ENCODE peak calls at places on chromosomes 1 and 21, in ten cellular contexts. X is activated T-cell treated with anti-CD3 and anti-CD28 coated beads, Interleukin-2, amount 50 U/mL, for 1 hour; M is activated CD4-positive, alpha-beta T cell treated with anti-CD3 and anti-CD28 coated beads, Interleukin-2, amount 10 ng/mL, durations not matched to agents 7 days and 5 days; Q is NCI-H1694; J is lower lobe of right lung; T is EL; U is stimulated activated naive CD8-positive, alpha-beta T cell treated with anti-CD3 and anti-CD28 coated beads, Interleukin-15, amount 100 ng/mL, for 72 hours; N is activated gamma-delta T cell; S is T-helper 2 cell; Y is GM04504. V is an unnamed sample.

GRCh38 chr1:15833069-15833679 is 14.3 kb upstream of the SPEN start:
- DNase-seq in X (peak; percentile 60), M (peak; percentile 63), Q (no peak), J (peak; percentile 81), T (peak; percentile 48), U (peak; percentile 63), N (no peak), S (no peak), Y (no peak), V (peak; percentile 77)

GRCh38 chr1:189269011-189269410 is 1208.7 kb downstream of the BRINP3 start:
- DNase-seq in X (no peak), M (no peak), Q (peak; percentile 14), J (no peak), T (peak; percentile 1), U (no peak), N (no peak), S (no peak), Y (no peak), V (no peak)

GRCh38 chr1:1040004-1040991 is 20.4 kb downstream of the AGRN start:
- DNase-seq in X (peak; percentile 83), M (peak; percentile 86), Q (peak; percentile 13), J (peak; percentile 84), T (peak; percentile 90), U (peak; percentile 88), N (peak; percentile 78), S (peak; percentile 72), Y (peak; percentile 67), V (peak; percentile 88)

GRCh38 chr1:24117722-24118409 is 5.9 kb upstream of the MYOM3 start:
- DNase-seq in X (no peak), M (no peak), Q (no peak), J (peak; percentile 30), T (peak; percentile 60), U (no peak), N (no peak), S (no peak), Y (no peak), V (peak; percentile 51)

GRCh38 chr1:116751149-116751548 is 3.1 kb upstream of the CD2 start:
- DNase-seq in X (no peak), M (no peak), Q (no peak), J (no peak), T (no peak), U (no peak), N (no peak), S (no peak), Y (no peak), V (no peak)

GRCh38 chr1:114833421-114833820 is 21.2 kb upstream of the SYCP1 start:
- DNase-seq in X (no peak), M (no peak), Q (no peak), J (no peak), T (peak; percentile 26), U (no peak), N (no peak), S (no peak), Y (no peak), V (no peak)

GRCh38 chr1:94022471-94023189 is 98.3 kb downstream of the ABCA4 start:
- DNase-seq in X (no peak), M (no peak), Q (no peak), J (no peak), T (peak; percentile 79), U (no peak), N (no peak), S (no peak), Y (peak; percentile 32), V (no peak)

GRCh38 chr1:190578015-190578414 is 100.4 kb upstream of the BRINP3 start:
- DNase-seq in X (no peak), M (no peak), Q (no peak), J (no peak), T (peak; percentile 1), U (no peak), N (no peak), S (no peak), Y (no peak), V (no peak)

GRCh38 chr1:227562923-227563318 is 435 bp upstream of the ZNF678 start:
- DNase-seq in X (no peak), M (no peak), Q (no peak), J (no peak), T (no peak), U (no peak), N (no peak), S (no peak), Y (no peak), V (no peak)

GRCh38 chr1:179129702-179130473 is 48.0 kb downstream of the TOR3A start:
- DNase-seq in X (peak; percentile 55), M (peak; percentile 27), Q (no peak), J (no peak), T (peak; percentile 54), U (peak; percentile 23), N (no peak), S (no peak), Y (no peak), V (no peak)

GRCh38 chr1:165129568-165130164 is 226.8 kb downstream of the LMX1A start:
- DNase-seq in X (no peak), M (peak; percentile 51), Q (peak; percentile 94), J (peak; percentile 57), T (peak; percentile 41), U (peak; percentile 30), N (no peak), S (no peak), Y (no peak), V (peak; percentile 68)

GRCh38 chr1:77170687-77171086 is 48.5 kb downstream of the PIGK start:
- DNase-seq in X (no peak), M (no peak), Q (no peak), J (no peak), T (peak; percentile 32), U (no peak), N (no peak), S (no peak), Y (peak; percentile 55), V (no peak)

GRCh38 chr1:206568256-206568655 is 44.0 kb downstream of the EIF2D start:
- DNase-seq in X (peak; percentile 47), M (no peak), Q (no peak), J (peak; percentile 62), T (peak; percentile 39), U (no peak), N (no peak), S (no peak), Y (no peak), V (peak; percentile 72)

GRCh38 chr1:156964431-156964830 is 44.0 kb downstream of the LRRC71 start:
- DNase-seq in X (no peak), M (no peak), Q (no peak), J (no peak), T (peak; percentile 17), U (no peak), N (no peak), S (no peak), Y (no peak), V (no peak)

GRCh38 chr1:14913475-14914155 is 239.9 kb upstream of the TMEM51 start:
- DNase-seq in X (no peak), M (no peak), Q (peak; percentile 62), J (no peak), T (no peak), U (no peak), N (no peak), S (no peak), Y (no peak), V (no peak)

GRCh38 chr1:96145486-96145885 is 576.1 kb upstream of the PTBP2 start:
- DNase-seq in X (no peak), M (no peak), Q (no peak), J (no peak), T (peak; percentile 28), U (no peak), N (no peak), S (no peak), Y (no peak), V (no peak)

GRCh38 chr21:41926068-41926806 is 27.6 kb downstream of the C2CD2 start:
- DNase-seq in X (peak; percentile 37), M (peak; percentile 60), Q (no peak), J (no peak), T (peak; percentile 45), U (peak; percentile 23), N (no peak), S (no peak), Y (peak; percentile 36), V (no peak)

GRCh38 chr1:36400825-36401601 is 3.3 kb upstream of the LSM10 start:
- DNase-seq in X (no peak), M (peak; percentile 18), Q (no peak), J (peak; percentile 92), T (no peak), U (peak; percentile 77), N (peak; percentile 28), S (no peak), Y (peak; percentile 90), V (peak; percentile 91)

GRCh38 chr1:94622757-94623156 is 81.2 kb upstream of the F3 start:
- DNase-seq in X (no peak), M (no peak), Q (no peak), J (no peak), T (peak; percentile 97), U (no peak), N (no peak), S (no peak), Y (no peak), V (no peak)

GRCh38 chr21:40466893-40467483 is 380.0 kb downstream of the DSCAM start:
- DNase-seq in X (no peak), M (no peak), Q (peak; percentile 76), J (no peak), T (peak; percentile 1), U (no peak), N (no peak), S (no peak), Y (no peak), V (no peak)

GRCh38 chr1:36652586-36652985 is 169.9 kb upstream of the CSF3R start:
- DNase-seq in X (no peak), M (no peak), Q (no peak), J (no peak), T (no peak), U (no peak), N (no peak), S (no peak), Y (no peak), V (no peak)

GRCh38 chr1:15522551-15522950 is 1.5 kb downstream of the CASP9 start:
- DNase-seq in X (no peak), M (no peak), Q (no peak), J (no peak), T (no peak), U (no peak), N (no peak), S (no peak), Y (no peak), V (no peak)

GRCh38 chr1:208230668-208231529 is 13.3 kb downstream of the PLXNA2 start:
- DNase-seq in X (no peak), M (no peak), Q (no peak), J (peak; percentile 73), T (no peak), U (no peak), N (no peak), S (no peak), Y (no peak), V (peak; percentile 75)

GRCh38 chr1:229022595-229023350 is 248.1 kb upstream of the RAB4A start:
- DNase-seq in X (no peak), M (no peak), Q (no peak), J (no peak), T (no peak), U (no peak), N (no peak), S (no peak), Y (no peak), V (no peak)